ENCODE peak calls at places on chromosomes 3 and 15, in six cellular contexts. N is K562, W is HCT116, M is HepG2, U is endothelial cell of umbilical vein, P is H1. T is an unnamed sample.

GRCh38 chr3:196406806-196407470 is 25.3 kb downstream of the UBXN7 start:
- DNase-seq in N (no peak), W (no peak), M (no peak), U (no peak), P (no peak), T (no peak)

GRCh38 chr3:191414286-191414685 is 46.7 kb upstream of the PYDC2 start:
- DNase-seq in N (no peak), W (no peak), M (no peak), U (no peak), P (no peak), T (no peak)

GRCh38 chr3:117036259-117036799 is 326.8 kb downstream of the TUSC7 start:
- DNase-seq in N (no peak), W (no peak), M (no peak), U (peak), P (no peak), T (no peak)

GRCh38 chr3:24437326-24437725 is 57.3 kb downstream of the THRB start:
- DNase-seq in N (no peak), W (no peak), M (peak), U (no peak), P (no peak), T (no peak)

GRCh38 chr3:170049146-170050000 is 11.6 kb downstream of the GPR160 start:
- DNase-seq in N (no peak), W (no peak), M (no peak), U (peak), P (peak), T (no peak)

GRCh38 chr15:25245801-25246622 is 192.8 kb downstream of the UBE3A start:
- DNase-seq in N (no peak), W (no peak), M (no peak), U (no peak), P (peak), T (no peak)

GRCh38 chr3:184440161-184440560 is 60.3 kb downstream of the CHRD start:
- DNase-seq in N (no peak), W (no peak), M (no peak), U (no peak), P (no peak), T (no peak)

GRCh38 chr3:45224824-45225464 is 1.1 kb downstream of the TMEM158 start:
- DNase-seq in N (peak), W (no peak), M (peak), U (peak), P (peak), T (no peak)

GRCh38 chr15:31338879-31339557 is 12.4 kb downstream of the KLF13 start:
- DNase-seq in N (peak), W (no peak), M (peak), U (peak), P (no peak), T (no peak)

GRCh38 chr15:29046946-29047345 is 161.2 kb downstream of the APBA2 start:
- DNase-seq in N (no peak), W (no peak), M (no peak), U (no peak), P (no peak), T (no peak)

GRCh38 chr3:66617351-66617750 is 116.5 kb upstream of the LRIG1 start:
- DNase-seq in N (no peak), W (no peak), M (no peak), U (no peak), P (no peak), T (no peak)

GRCh38 chr15:57861039-57861638 is 154.6 kb downstream of the POLR2M start:
- DNase-seq in N (peak), W (peak), M (peak), U (peak), P (no peak), T (peak)

GRCh38 chr15:39580630-39581500 is at the start of gene THBS1:
- DNase-seq in N (no peak), W (no peak), M (peak), U (peak), P (peak), T (no peak)

GRCh38 chr3:155411500-155412223 is 118.2 kb upstream of the STRIT1 start:
- DNase-seq in N (peak), W (no peak), M (peak), U (no peak), P (no peak), T (no peak)

GRCh38 chr3:115330406-115330805 is 183.3 kb upstream of the ZBTB20 start:
- DNase-seq in N (no peak), W (no peak), M (no peak), U (peak), P (no peak), T (no peak)

GRCh38 chr3:115834068-115834467 is 210.8 kb downstream of the GAP43 start:
- DNase-seq in N (no peak), W (no peak), M (no peak), U (no peak), P (no peak), T (no peak)

GRCh38 chr3:114447950-114448479 is 154.2 kb downstream of the TIGIT start:
- DNase-seq in N (no peak), W (no peak), M (no peak), U (no peak), P (no peak), T (no peak)

GRCh38 chr3:180640987-180641386 is 38.3 kb downstream of the CCDC39 start:
- DNase-seq in N (no peak), W (no peak), M (no peak), U (no peak), P (no peak), T (no peak)

GRCh38 chr3:9669720-9670432 is 20.6 kb downstream of the MTMR14 start:
- DNase-seq in N (no peak), W (no peak), M (no peak), U (peak), P (no peak), T (no peak)

GRCh38 chr15:36693644-36694043 is 114.2 kb downstream of the CDIN1 start:
- DNase-seq in N (no peak), W (no peak), M (no peak), U (no peak), P (no peak), T (no peak)

GRCh38 chr3:106457278-106458210 is 588.7 kb upstream of the CBLB start:
- DNase-seq in N (peak), W (no peak), M (no peak), U (peak), P (no peak), T (no peak)

GRCh38 chr15:48563944-48564343 is 81.6 kb downstream of the FBN1 start:
- DNase-seq in N (no peak), W (no peak), M (no peak), U (no peak), P (no peak), T (no peak)

GRCh38 chr3:104279617-104280016 is 1087.1 kb upstream of the ALCAM start:
- DNase-seq in N (no peak), W (no peak), M (no peak), U (peak), P (no peak), T (no peak)

GRCh38 chr3:195240939-195241338 is 30.0 kb downstream of the XXYLT1 start:
- DNase-seq in N (no peak), W (no peak), M (no peak), U (no peak), P (peak), T (no peak)

GRCh38 chr3:107235923-107236315 is 141.3 kb upstream of the CCDC54 start:
- DNase-seq in N (peak), W (peak), M (peak), U (peak), P (no peak), T (peak)

GRCh38 chr15:42036991-42037390 is 16.1 kb upstream of the PLA2G4E start:
- DNase-seq in N (no peak), W (no peak), M (no peak), U (no peak), P (no peak), T (no peak)

DNA sequence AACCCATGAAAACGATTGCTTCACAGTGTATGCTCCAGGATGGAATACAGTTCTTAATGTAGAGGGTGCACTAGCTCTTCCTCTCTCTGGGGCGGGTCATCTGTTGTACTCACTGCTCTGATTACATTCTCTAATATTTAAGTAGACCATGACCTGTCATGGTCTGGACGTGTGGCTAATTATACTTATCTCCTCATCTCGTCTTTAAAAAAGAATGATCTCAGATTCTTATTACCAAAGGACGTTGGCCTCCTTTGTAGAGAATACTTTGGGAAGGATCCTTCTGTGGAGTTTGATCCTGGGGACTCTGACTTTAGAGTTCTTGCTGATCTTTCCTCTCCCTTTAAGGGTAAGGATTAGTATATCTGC is 48.4 kb upstream of the TRAK1 start:
- DNase-seq in N (no peak), W (no peak), M (no peak), U (no peak), P (no peak), T (no peak)
- H3K9ac ChIP-seq in N (no peak), W (peak), M (peak), U (peak), P (peak), T (no peak)

DNA sequence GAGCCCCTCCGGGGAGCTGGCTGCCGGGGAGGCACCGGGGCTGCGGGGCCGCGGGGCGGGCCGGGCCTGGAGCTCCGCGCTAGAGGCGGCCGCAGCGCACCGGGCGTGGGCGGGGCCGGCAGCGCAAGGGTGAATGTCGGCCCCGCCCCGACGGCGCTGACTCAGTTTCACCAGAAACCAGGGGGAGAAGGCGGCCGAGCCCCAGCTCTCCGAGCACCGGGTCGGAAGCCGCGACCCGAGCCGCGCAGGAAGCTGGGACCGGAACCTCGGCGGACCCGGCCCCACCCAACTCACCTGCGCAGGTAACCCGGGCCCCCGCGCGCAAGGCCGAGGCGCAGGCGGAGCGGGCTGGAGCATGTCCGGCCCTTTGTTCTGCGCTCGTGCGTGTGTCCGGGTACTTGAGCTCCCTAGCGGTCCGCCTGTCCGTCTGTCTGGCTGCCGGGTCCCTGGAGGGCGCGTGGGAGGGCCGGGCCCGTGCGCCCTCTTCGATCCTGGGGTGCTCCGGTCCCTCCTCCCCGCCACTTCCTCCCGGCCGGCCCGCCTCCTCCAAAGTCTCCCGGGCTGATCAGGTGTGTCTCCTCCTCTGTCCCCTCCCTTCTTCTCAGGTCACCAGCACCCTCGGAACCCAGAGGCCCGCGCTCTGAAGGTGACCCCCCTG is at the start of gene SPINT1:
- DNase-seq in N (peak), W (no peak), M (no peak), U (no peak), P (peak), T (no peak)
- TF ChIP-seq EZH2 in N (no peak), W (no peak), M (no peak), U (peak), P (no peak), T (no peak)

GRCh38 chr15:71278989-71279756 is 163.9 kb downstream of the THSD4 start:
- DNase-seq in N (no peak), W (no peak), M (peak), U (peak), P (no peak), T (peak)
- TF ChIP-seq POLR2AphosphoS5 in N (no peak), W (no peak), M (no peak), U (peak), P (no peak), T (no peak)

GRCh38 chr15:52710050-52710709 is 31.0 kb upstream of the ATOSA start:
- DNase-seq in N (no peak), W (no peak), M (no peak), U (no peak), P (no peak), T (no peak)
- H3K9ac ChIP-seq in N (no peak), W (no peak), M (no peak), U (no peak), P (no peak), T (no peak)

GRCh38 chr3:50275160-50275995 is 3.5 kb upstream of the LSMEM2 start:
- DNase-seq in N (no peak), W (no peak), M (no peak), U (no peak), P (peak), T (no peak)
- TF ChIP-seq EZH2 in N (no peak), W (no peak), M (no peak), U (peak), P (peak), T (no peak)

GRCh38 chr15:64156652-64157331 is 5.3 kb downstream of the SNX22 start:
- DNase-seq in N (no peak), W (no peak), M (no peak), U (no peak), P (no peak), T (no peak)
- TF ChIP-seq POLR2AphosphoS5 in N (no peak), W (no peak), M (no peak), U (no peak), P (peak), T (no peak)

GRCh38 chr15:79195239-79195638 is 87.3 kb upstream of the ANKRD34C start:
- DNase-seq in N (no peak), W (no peak), M (no peak), U (no peak), P (no peak), T (no peak)

GRCh38 chr15:79194386-79194785 is 88.1 kb upstream of the ANKRD34C start:
- DNase-seq in N (no peak), W (no peak), M (no peak), U (no peak), P (no peak), T (no peak)

GRCh38 chr15:79193157-79193948 is 89.2 kb upstream of the ANKRD34C start:
- DNase-seq in N (no peak), W (no peak), M (no peak), U (no peak), P (no peak), T (no peak)

GRCh38 chr15:79195802-79196201 is 86.7 kb upstream of the ANKRD34C start:
- DNase-seq in N (no peak), W (no peak), M (no peak), U (no peak), P (peak), T (no peak)

GRCh38 chr15:79192462-79193036 is 90.0 kb upstream of the ANKRD34C start:
- DNase-seq in N (no peak), W (no peak), M (no peak), U (no peak), P (no peak), T (no peak)
- H3K9ac ChIP-seq in N (no peak), W (no peak), M (no peak), U (no peak), P (no peak), T (no peak)

T was measured in SK-N-MC.